ENCODE peak calls at places on chromosome 19, in four cellular contexts. L is A549, S is WTC11, O is HepG2. Q is an unnamed sample.

GRCh38 chr19:45251452-45252354 is 632 bp downstream of the MARK4 start:
- DNase-seq in S (peak; percentile 42), O (no peak), L (no peak), Q (peak; percentile 66)

GRCh38 chr19:41226874-41227390 is 7.9 kb downstream of the AXL start:
- DNase-seq in L (no peak), S (no peak), O (no peak), Q (no peak)

GRCh38 chr19:39768334-39768733 is 10.3 kb upstream of the LEUTX start:
- DNase-seq in S (no peak), L (no peak), O (no peak), Q (no peak)

GRCh38 chr19:53192771-53193533 is at the start of gene ZNF665:
- DNase-seq in O (no peak), S (peak; percentile 87), L (no peak), Q (peak; percentile 87)

GRCh38 chr19:48739400-48739825 is 997 bp downstream of the RASIP1 start:
- DNase-seq in S (no peak), L (no peak), O (no peak), Q (peak; percentile 54)

GRCh38 chr19:49809155-49809986 is 3.7 kb downstream of the FUZ start:
- DNase-seq in S (peak; percentile 67), O (peak; percentile 35), L (peak; percentile 60), Q (no peak)

GRCh38 chr19:17041994-17042393 is 15.4 kb upstream of the CPAMD8 start:
- DNase-seq in L (no peak), O (no peak), S (no peak), Q (no peak)

GRCh38 chr19:52601025-52601973 is 31.2 kb downstream of the ZNF701 start:
- DNase-seq in O (peak; percentile 74), S (peak; percentile 98), L (no peak), Q (peak; percentile 93)

GRCh38 chr19:38078302-38078930 is 145.6 kb downstream of the DPF1 start:
- DNase-seq in O (no peak), S (no peak), L (no peak), Q (no peak)

GRCh38 chr19:22421797-22422196 is 349 bp downstream of the ZNF98 start:
- DNase-seq in S (no peak), L (no peak), O (no peak), Q (no peak)

GRCh38 chr19:14162871-14163297 is 26.5 kb upstream of the ASF1B start:
- DNase-seq in O (no peak), L (no peak), S (no peak), Q (no peak)

GRCh38 chr19:41691268-41691970 is 3.3 kb upstream of the CEACAM7 start:
- DNase-seq in O (no peak), S (peak; percentile 69), L (peak; percentile 76), Q (peak; percentile 35)

GRCh38 chr19:13215572-13216380 is 65.6 kb downstream of the IER2 start:
- DNase-seq in L (no peak), O (peak; percentile 35), S (no peak), Q (no peak)

GRCh38 chr19:48813123-48813911 is 2.5 kb upstream of the BCAT2 start:
- DNase-seq in S (peak; percentile 57), O (peak; percentile 43), L (no peak), Q (peak; percentile 62)

GRCh38 chr19:45125975-45126493 is 33.1 kb downstream of the PPP1R37 start:
- DNase-seq in O (peak; percentile 65), S (peak; percentile 90), L (peak; percentile 65), Q (peak; percentile 66)

GRCh38 chr19:45340232-45340898 is at the start of gene KLC3:
- DNase-seq in S (peak; percentile 66), L (peak; percentile 26), O (no peak), Q (peak; percentile 96)

GRCh38 chr19:51391073-51391611 is 751 bp upstream of the C19orf84 start:
- DNase-seq in O (no peak), L (no peak), S (no peak), Q (no peak)

GRCh38 chr19:3403489-3404323 is 37.3 kb downstream of the NFIC start:
- DNase-seq in S (no peak), O (peak; percentile 48), L (no peak), Q (no peak)

GRCh38 chr19:38658462-38659306 is 11.2 kb downstream of the ACTN4 start:
- DNase-seq in S (no peak), O (peak; percentile 95), L (peak; percentile 99), Q (no peak)

GRCh38 chr19:56269348-56269747 is 3.2 kb upstream of the EDDM13 start:
- DNase-seq in O (no peak), L (no peak), S (no peak), Q (no peak)

GRCh38 chr19:44602071-44602470 is 11.3 kb upstream of the IGSF23 start:
- DNase-seq in O (no peak), L (no peak), S (no peak), Q (no peak)

GRCh38 chr19:9205506-9206113 is 13.8 kb downstream of the OR7D4 start:
- DNase-seq in O (peak; percentile 33), L (peak; percentile 1), S (peak; percentile 79), Q (peak; percentile 53)

GRCh38 chr19:30252214-30252613 is 120.0 kb upstream of the ZNF536 start:
- DNase-seq in L (no peak), O (no peak), S (no peak), Q (no peak)
- TF ChIP-seq HMGXB4 in L (no peak), O (no peak), S (no peak), Q (no peak)

GRCh38 chr19:1151037-1151716 is 22.9 kb downstream of the SBNO2 start:
- DNase-seq in S (no peak), L (no peak), O (no peak), Q (no peak)

GRCh38 chr19:1149259-1150045 is 24.6 kb downstream of the SBNO2 start:
- DNase-seq in S (peak; percentile 19), O (no peak), L (no peak), Q (no peak)

GRCh38 chr19:1153891-1154730 is 20.0 kb downstream of the SBNO2 start:
- DNase-seq in O (no peak), S (no peak), L (no peak), Q (no peak)

GRCh38 chr19:1150333-1151036 is 23.6 kb downstream of the SBNO2 start:
- DNase-seq in L (no peak), O (no peak), S (peak; percentile 11), Q (no peak)

DNA sequence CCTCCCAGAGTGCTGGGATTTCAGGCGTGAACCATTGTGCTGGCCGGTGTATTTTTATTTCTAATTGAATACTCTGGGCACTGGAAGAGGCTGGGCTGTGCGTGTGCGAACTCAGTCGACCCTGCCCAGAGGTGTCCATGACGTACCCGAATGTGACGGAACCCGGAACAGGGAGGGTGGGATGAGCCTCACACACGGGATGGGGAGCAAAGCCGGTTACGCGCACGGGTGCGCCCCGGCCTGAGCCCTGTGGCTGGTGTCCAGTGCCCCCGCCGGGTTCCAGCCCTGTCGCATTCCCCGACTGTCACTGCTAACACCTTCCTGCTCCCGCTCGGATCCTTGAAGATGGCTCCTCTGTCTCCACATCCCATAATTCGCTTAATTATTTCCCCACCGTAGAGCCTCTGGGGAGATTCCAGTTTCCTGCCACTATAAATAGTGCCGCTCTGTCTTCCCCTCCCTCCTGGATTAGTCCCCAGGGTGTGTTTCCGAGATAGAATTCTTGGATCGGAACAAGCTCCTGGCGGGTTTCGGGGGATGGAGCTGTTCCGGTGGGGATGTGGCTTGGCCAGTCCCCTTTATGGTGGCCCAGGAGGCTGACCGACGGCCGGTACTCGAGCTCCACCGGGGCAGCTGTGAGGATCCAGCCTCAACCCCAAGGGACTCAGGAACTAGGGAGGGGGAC is 22.0 kb downstream of the SBNO2 start:
- DNase-seq in O (no peak), S (no peak), L (no peak), Q (no peak)
- TF ChIP-seq HMGXB4 in O (no peak), S (no peak), L (no peak), Q (no peak)

GRCh38 chr19:2055871-2056809 is 5.1 kb upstream of the MKNK2 start:
- DNase-seq in O (no peak), L (no peak), S (no peak), Q (peak; percentile 52)
- TF ChIP-seq HMGXB4 in O (no peak), L (no peak), S (no peak), Q (no peak)

DNA sequence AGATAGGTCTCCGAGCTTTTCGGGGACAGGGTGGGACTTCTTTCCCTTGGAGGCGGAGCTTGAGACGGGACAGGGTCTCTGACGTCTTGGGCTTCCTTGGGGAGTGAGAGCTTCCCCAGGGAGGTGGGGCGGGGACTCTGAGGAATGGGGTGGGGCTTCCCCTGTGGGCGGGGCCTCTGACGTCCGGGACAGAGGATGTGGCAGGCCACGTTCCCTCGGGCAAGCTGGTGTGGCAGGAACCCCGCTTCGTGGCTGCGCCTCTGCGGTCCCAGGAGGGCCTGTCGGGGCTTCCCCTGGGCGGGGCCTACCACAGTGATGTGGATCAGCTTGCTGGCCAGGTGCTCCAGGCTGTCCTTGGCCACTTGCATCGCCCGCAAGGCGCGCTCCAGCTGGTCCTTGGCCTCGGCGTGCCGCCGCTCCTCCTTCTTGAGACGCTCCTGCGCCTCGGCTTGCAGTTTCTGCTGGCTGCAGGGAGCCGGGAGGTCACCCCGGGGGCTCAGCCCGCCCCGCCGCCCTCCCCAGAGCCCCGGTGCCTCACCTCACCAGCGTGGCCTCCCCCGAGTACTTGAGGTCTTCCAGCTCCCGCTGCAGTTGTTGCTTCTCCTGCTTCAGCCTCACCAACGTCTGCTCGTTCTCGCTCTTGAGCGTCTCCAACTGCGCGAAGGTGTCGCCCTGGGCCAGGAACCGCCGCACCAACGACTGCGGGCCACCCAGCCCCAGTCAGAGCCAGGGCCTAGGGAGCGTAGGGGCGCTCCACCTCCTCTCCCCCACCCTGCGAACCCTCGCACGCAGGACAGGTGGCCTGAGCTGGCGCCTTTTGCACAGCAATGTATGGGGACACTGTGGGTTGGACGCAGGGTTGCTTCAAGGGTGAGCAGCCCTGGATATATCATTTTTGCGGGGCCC is 3.3 kb upstream of the RGL3 start:
- DNase-seq in O (no peak), L (peak; percentile 60), S (peak; percentile 99), Q (peak; percentile 63)
- TF ChIP-seq HMGXB4 in O (no peak), L (no peak), S (no peak), Q (no peak)

GRCh38 chr19:7983995-7984837 is 21.2 kb downstream of the ELAVL1 start:
- DNase-seq in O (no peak), L (no peak), S (no peak), Q (no peak)

GRCh38 chr19:7987084-7987768 is 18.2 kb downstream of the ELAVL1 start:
- DNase-seq in O (no peak), L (no peak), S (no peak), Q (no peak)

GRCh38 chr19:7988307-7988706 is 17.1 kb downstream of the ELAVL1 start:
- DNase-seq in L (no peak), O (no peak), S (no peak), Q (no peak)

GRCh38 chr19:7985481-7985911 is 19.9 kb downstream of the ELAVL1 start:
- DNase-seq in O (no peak), S (no peak), L (no peak), Q (no peak)

DNA sequence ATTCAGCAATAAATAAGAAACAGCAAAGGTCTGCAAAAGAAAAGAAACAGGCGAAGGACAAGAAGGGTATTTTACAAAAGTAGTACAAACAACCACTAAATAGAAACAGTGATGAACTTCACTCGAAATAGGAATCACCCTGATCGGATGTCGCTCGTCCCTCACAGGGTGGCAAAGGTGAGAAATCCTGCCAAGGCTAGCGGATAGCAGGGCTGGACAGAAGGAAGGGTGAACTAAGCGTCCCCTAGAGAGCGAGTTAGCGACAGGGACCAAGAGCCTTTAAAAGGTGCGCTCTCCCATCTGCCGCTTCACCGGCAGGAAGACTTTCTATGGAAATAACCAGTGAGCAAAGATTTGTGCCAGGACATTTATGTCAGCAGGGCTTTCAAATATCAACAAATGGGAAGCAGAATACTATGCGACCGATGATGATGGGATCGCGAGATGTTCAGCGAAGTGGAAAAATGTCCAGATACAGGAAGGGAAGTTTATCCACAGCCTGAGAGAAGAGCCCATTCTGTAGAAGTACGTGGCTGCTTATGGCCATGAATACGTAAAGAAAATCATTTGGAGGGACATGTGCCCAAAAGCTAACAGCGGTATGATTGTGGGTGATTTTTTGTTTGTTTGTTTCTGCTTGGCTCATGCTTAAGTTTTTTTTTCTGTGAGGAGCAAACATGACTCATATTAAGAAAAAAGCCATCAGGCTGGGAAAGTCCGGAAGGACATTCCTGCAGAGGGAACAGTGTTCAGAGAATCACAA is 18.9 kb downstream of the ELAVL1 start:
- DNase-seq in O (no peak), L (no peak), S (no peak), Q (no peak)
- TF ChIP-seq HMGXB4 in O (no peak), L (no peak), S (no peak), Q (no peak)

Q was measured in K562.